ENCODE peak calls at places on chromosomes 7 and 10, in seven cellular contexts. M is cardiac fibroblast, N is OCI-LY7, E is astrocyte of the spinal cord, Z is brain microvascular endothelial cell, T is RWPE1, X is astrocyte. D is an unnamed sample.

GRCh38 chr7:143236408-143236990 is 14.7 kb downstream of the TAS2R40 start:
- DNase-seq in M (no peak), N (no peak), E (no peak), Z (no peak), T (no peak), X (no peak), D (no peak)

GRCh38 chr7:102193806-102194205 is 92.9 kb upstream of the SH2B2 start:
- DNase-seq in M (peak; percentile 33), N (no peak), E (peak; percentile 28), Z (peak; percentile 20), T (no peak), X (peak; percentile 26), D (peak; percentile 2)

GRCh38 chr10:394061-394438 is 258.8 kb downstream of the ZMYND11 start:
- DNase-seq in M (no peak), N (no peak), E (no peak), Z (no peak), T (no peak), X (no peak), D (no peak)

GRCh38 chr10:58511765-58512469 is 755 bp upstream of the BICC1 start:
- DNase-seq in M (peak; percentile 50), N (no peak), E (no peak), Z (no peak), T (no peak), X (no peak), D (no peak)

GRCh38 chr7:134141868-134142264 is 14.7 kb downstream of the LRGUK start:
- DNase-seq in M (no peak), N (no peak), E (no peak), Z (no peak), T (no peak), X (no peak), D (no peak)

GRCh38 chr10:120946497-120946896 is 95.3 kb downstream of the WDR11 start:
- DNase-seq in M (peak; percentile 15), N (no peak), E (no peak), Z (no peak), T (no peak), X (no peak), D (no peak)

GRCh38 chr10:10658157-10658556 is 359.5 kb upstream of the CELF2 start:
- DNase-seq in M (peak; percentile 56), N (no peak), E (peak; percentile 13), Z (no peak), T (no peak), X (peak; percentile 3), D (no peak)

GRCh38 chr7:32427769-32428291 is 62.4 kb downstream of the LSM5 start:
- DNase-seq in M (peak; percentile 85), N (peak; percentile 2), E (peak; percentile 85), Z (peak; percentile 81), T (peak; percentile 78), X (peak; percentile 66), D (peak; percentile 4)

GRCh38 chr7:90320801-90321494 is at the start of gene FAM237B:
- DNase-seq in M (peak; percentile 33), N (no peak), E (peak; percentile 10), Z (no peak), T (peak; percentile 21), X (peak; percentile 31), D (no peak)

GRCh38 chr10:44956717-44957706 is 2.6 kb upstream of the RASSF4 start:
- DNase-seq in M (no peak), N (no peak), E (no peak), Z (no peak), T (no peak), X (no peak), D (no peak)

GRCh38 chr7:148699024-148699771 is 495 bp downstream of the CUL1 start:
- DNase-seq in M (peak; percentile 70), N (peak; percentile 79), E (peak; percentile 33), Z (no peak), T (no peak), X (peak; percentile 38), D (peak; percentile 47)

GRCh38 chr7:79622781-79623180 is 169.3 kb upstream of the MAGI2 start:
- DNase-seq in M (no peak), N (no peak), E (no peak), Z (no peak), T (peak; percentile 13), X (no peak), D (no peak)

GRCh38 chr10:89427629-89428028 is 13.3 kb downstream of the IFIT5 start:
- DNase-seq in M (peak; percentile 48), N (no peak), E (peak; percentile 86), Z (peak; percentile 76), T (peak; percentile 63), X (peak; percentile 85), D (peak; percentile 75)

GRCh38 chr7:149864751-149865150 is 9.0 kb upstream of the ATP6V0E2 start:
- DNase-seq in M (no peak), N (no peak), E (no peak), Z (no peak), T (no peak), X (no peak), D (no peak)

GRCh38 chr10:70832852-70833542 is 17.2 kb downstream of the SGPL1 start:
- DNase-seq in M (peak; percentile 89), N (no peak), E (peak; percentile 95), Z (peak; percentile 83), T (peak; percentile 57), X (peak; percentile 98), D (peak; percentile 86)

GRCh38 chr7:148727501-148728278 is 29.0 kb downstream of the CUL1 start:
- DNase-seq in M (no peak), N (peak; percentile 18), E (no peak), Z (no peak), T (no peak), X (no peak), D (no peak)

GRCh38 chr10:8004469-8005000 is 50.0 kb upstream of the GATA3 start:
- DNase-seq in M (no peak), N (no peak), E (no peak), Z (no peak), T (no peak), X (no peak), D (no peak)
- TF ChIP-seq CTCF in M (no peak), N (no peak), E (no peak), Z (no peak), T (no peak), X (no peak), D (no peak)

DNA sequence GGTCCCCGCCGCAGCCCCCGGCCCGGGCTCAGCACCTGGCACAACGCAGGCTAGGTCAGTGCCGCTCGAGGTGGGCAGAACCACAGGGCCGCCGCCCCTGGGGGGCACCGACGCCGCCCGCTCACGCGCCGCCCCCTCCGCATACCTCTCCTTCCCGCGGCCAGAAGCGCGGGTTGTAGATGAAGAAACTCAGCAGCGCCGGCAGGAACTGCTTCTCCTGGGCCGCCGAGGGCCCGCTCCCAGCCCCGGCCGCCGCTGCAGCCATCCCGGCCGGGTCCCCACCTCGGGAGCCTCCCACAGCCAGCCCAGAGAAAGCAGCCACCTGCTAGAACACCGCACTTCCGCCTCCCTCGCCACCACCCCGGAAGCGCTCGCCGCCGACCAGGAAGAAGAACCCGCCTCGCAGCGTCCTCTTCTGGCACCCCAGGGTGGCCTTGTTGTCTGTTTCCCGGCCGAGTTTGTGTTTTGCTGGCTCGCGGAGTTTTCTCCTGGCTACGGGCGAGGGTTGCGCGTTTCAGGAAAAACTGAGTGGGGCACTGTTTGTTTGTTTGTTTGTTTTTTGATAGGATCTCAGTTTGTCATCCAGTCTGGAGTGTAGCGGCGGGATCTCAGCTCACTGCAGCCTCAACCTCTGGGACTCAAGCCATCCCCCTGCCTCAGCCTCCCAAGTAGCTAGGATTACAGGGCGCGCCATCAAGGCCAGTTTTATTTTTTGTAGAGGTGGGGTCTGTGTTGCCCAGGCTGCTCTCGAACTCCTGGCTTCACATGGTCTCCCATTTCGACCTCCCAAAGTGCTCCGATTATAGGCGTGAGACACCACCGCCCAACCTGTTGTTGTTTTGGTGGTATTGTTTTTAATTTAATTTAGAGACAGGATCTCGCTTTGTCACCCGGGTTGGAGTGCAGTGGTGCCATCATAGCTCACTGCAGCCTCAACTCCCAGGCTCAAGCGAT is 17.7 kb downstream of the OCM2 start:
- DNase-seq in M (peak; percentile 74), N (peak; percentile 88), E (peak; percentile 61), Z (peak; percentile 47), T (peak; percentile 85), X (peak; percentile 51), D (peak; percentile 58)
- TF ChIP-seq CTCF in M (peak; percentile 44), N (peak; percentile 71), E (peak; percentile 40), Z (peak; percentile 44), T (peak; percentile 45), X (no peak), D (peak; percentile 55)

GRCh38 chr10:17817316-17817715 is 8.2 kb downstream of the MRC1 start:
- DNase-seq in M (no peak), N (no peak), E (no peak), Z (no peak), T (no peak), X (no peak), D (no peak)

GRCh38 chr10:17819836-17820235 is 10.7 kb downstream of the MRC1 start:
- DNase-seq in M (no peak), N (no peak), E (no peak), Z (no peak), T (no peak), X (no peak), D (no peak)

GRCh38 chr10:17816208-17816607 is 7.1 kb downstream of the MRC1 start:
- DNase-seq in M (no peak), N (no peak), E (no peak), Z (no peak), T (no peak), X (no peak), D (no peak)

GRCh38 chr10:17817790-17818189 is 8.6 kb downstream of the MRC1 start:
- DNase-seq in M (no peak), N (no peak), E (no peak), Z (no peak), T (no peak), X (no peak), D (no peak)

GRCh38 chr10:17820943-17821342 is 11.8 kb downstream of the MRC1 start:
- DNase-seq in M (no peak), N (no peak), E (no peak), Z (no peak), T (no peak), X (no peak), D (no peak)
- TF ChIP-seq CTCF in M (no peak), N (no peak), E (no peak), Z (no peak), T (no peak), X (no peak), D (no peak)

GRCh38 chr7:17234398-17235021 is 63.9 kb upstream of the AHR start:
- DNase-seq in M (peak; percentile 96), N (no peak), E (peak; percentile 96), Z (peak; percentile 93), T (peak; percentile 83), X (peak; percentile 96), D (peak; percentile 95)
- TF ChIP-seq CTCF in M (no peak), N (no peak), E (no peak), Z (no peak), T (peak; percentile 17), X (no peak), D (no peak)

DNA sequence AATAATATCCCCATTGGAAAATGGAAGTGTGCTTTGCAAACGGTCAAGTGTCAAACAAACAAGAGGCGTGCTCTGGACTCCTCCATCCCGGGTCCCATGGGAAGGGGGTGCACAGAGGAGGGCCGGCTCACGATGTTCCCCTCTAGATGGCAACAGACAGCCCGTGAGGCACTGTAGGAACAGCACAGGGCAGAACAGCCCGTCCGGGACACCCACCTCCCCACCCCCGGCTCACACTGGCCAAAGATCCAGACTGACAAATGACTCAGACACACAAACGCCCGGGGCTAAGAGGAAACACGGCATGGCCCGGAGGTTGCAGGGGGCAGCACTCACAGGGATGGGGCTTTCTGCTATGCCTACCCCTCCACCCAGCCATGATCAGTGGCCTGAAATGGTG is 4.9 kb upstream of the ELN start:
- DNase-seq in M (peak; percentile 63), N (no peak), E (peak; percentile 52), Z (peak; percentile 51), T (peak; percentile 82), X (peak; percentile 42), D (peak; percentile 79)
- TF ChIP-seq CTCF in M (no peak), N (no peak), E (peak; percentile 16), Z (peak; percentile 36), T (no peak), X (no peak), D (peak; percentile 54)